ENCODE peak calls at places on chromosome 17, in seven cellular contexts. One of them, this sample, is unnamed. For H3K4me1, the result is how much of the 10 kb centered on the place peaks cover.

GRCh38 chr17:69477900-69478266 is 63.4 kb downstream of the MAP2K6 start:
- DNase-seq in pancreas: no peak
- DNase-seq in uterus: no peak
- DNase-seq in OCI-LY7: no peak
- DNase-seq in body of pancreas: peak
- DNase-seq in H9: no peak
- DNase-seq in lung: no peak
- DNase-seq in this sample: no peak

GRCh38 chr17:50028207-50029120 is 27.4 kb upstream of the ITGA3 start:
- DNase-seq in H9: peak
- DNase-seq in lung: peak
- DNase-seq in uterus: peak
- DNase-seq in pancreas: no peak
- DNase-seq in OCI-LY7: no peak
- DNase-seq in body of pancreas: peak
- DNase-seq in this sample: no peak

GRCh38 chr17:5249615-5250014 is 15.0 kb upstream of the SCIMP start:
- DNase-seq in OCI-LY7: peak
- DNase-seq in pancreas: no peak
- DNase-seq in body of pancreas: peak
- DNase-seq in lung: peak
- DNase-seq in H9: peak
- DNase-seq in uterus: peak
- DNase-seq in this sample: peak

GRCh38 chr17:9457005-9457404 is 118.6 kb downstream of the STX8 start:
- DNase-seq in pancreas: no peak
- DNase-seq in uterus: no peak
- DNase-seq in body of pancreas: no peak
- DNase-seq in H9: no peak
- DNase-seq in OCI-LY7: no peak
- DNase-seq in lung: no peak
- DNase-seq in this sample: no peak

GRCh38 chr17:11598274-11599221 is at the start of gene DNAH9:
- DNase-seq in H9: peak
- DNase-seq in body of pancreas: peak
- DNase-seq in lung: peak
- DNase-seq in pancreas: peak
- DNase-seq in uterus: peak
- DNase-seq in OCI-LY7: no peak
- DNase-seq in this sample: peak

GRCh38 chr17:49858796-49859195 is 10.9 kb upstream of the TAC4 start:
- DNase-seq in lung: no peak
- DNase-seq in pancreas: no peak
- DNase-seq in H9: no peak
- DNase-seq in uterus: no peak
- DNase-seq in OCI-LY7: no peak
- DNase-seq in body of pancreas: no peak
- DNase-seq in this sample: no peak

GRCh38 chr17:79433396-79433795 is 177.5 kb downstream of the RBFOX3 start:
- DNase-seq in pancreas: no peak
- DNase-seq in uterus: no peak
- DNase-seq in body of pancreas: no peak
- DNase-seq in lung: no peak
- DNase-seq in H9: no peak
- DNase-seq in OCI-LY7: no peak
- DNase-seq in this sample: no peak

GRCh38 chr17:41907633-41908539 is 10.9 kb downstream of the ACLY start:
- DNase-seq in OCI-LY7: no peak
- DNase-seq in uterus: no peak
- DNase-seq in lung: no peak
- DNase-seq in H9: no peak
- DNase-seq in body of pancreas: peak
- DNase-seq in pancreas: no peak
- DNase-seq in this sample: no peak

GRCh38 chr17:9002610-9003354 is 18.5 kb upstream of the NTN1 start:
- DNase-seq in uterus: peak
- DNase-seq in OCI-LY7: no peak
- DNase-seq in pancreas: peak
- DNase-seq in lung: no peak
- DNase-seq in body of pancreas: peak
- DNase-seq in H9: peak
- DNase-seq in this sample: no peak

GRCh38 chr17:47978324-47978723 is 7.4 kb downstream of the CDK5RAP3 start:
- DNase-seq in body of pancreas: peak
- DNase-seq in lung: no peak
- DNase-seq in OCI-LY7: peak
- DNase-seq in pancreas: no peak
- DNase-seq in uterus: peak
- DNase-seq in H9: peak
- DNase-seq in this sample: no peak

GRCh38 chr17:68562736-68563135 is 38.4 kb downstream of the FAM20A start:
- DNase-seq in uterus: no peak
- DNase-seq in pancreas: no peak
- DNase-seq in OCI-LY7: no peak
- DNase-seq in body of pancreas: no peak
- DNase-seq in lung: no peak
- DNase-seq in H9: no peak
- DNase-seq in this sample: no peak

GRCh38 chr17:75753514-75754377 is 11.2 kb downstream of the GALK1 start:
- DNase-seq in H9: peak
- DNase-seq in pancreas: peak
- DNase-seq in OCI-LY7: peak
- DNase-seq in lung: peak
- DNase-seq in body of pancreas: peak
- DNase-seq in uterus: peak
- DNase-seq in this sample: no peak

GRCh38 chr17:57442914-57443571 is 186.7 kb downstream of the MSI2 start:
- DNase-seq in uterus: no peak
- DNase-seq in pancreas: no peak
- DNase-seq in lung: no peak
- DNase-seq in OCI-LY7: peak
- DNase-seq in H9: no peak
- DNase-seq in body of pancreas: peak
- DNase-seq in this sample: no peak

GRCh38 chr17:50627782-50628601 is 6.7 kb upstream of the ABCC3 start:
- DNase-seq in OCI-LY7: no peak
- DNase-seq in pancreas: no peak
- DNase-seq in lung: no peak
- DNase-seq in body of pancreas: peak
- DNase-seq in uterus: no peak
- DNase-seq in H9: peak
- DNase-seq in this sample: no peak

GRCh38 chr17:50583636-50584035 is 23.1 kb downstream of the CACNA1G start:
- DNase-seq in uterus: no peak
- DNase-seq in OCI-LY7: no peak
- DNase-seq in pancreas: no peak
- DNase-seq in lung: no peak
- DNase-seq in H9: peak
- DNase-seq in body of pancreas: no peak
- DNase-seq in this sample: no peak

GRCh38 chr17:77382966-77383612 is 242.3 kb downstream of the SEC14L1 start:
- DNase-seq in OCI-LY7: peak
- DNase-seq in body of pancreas: no peak
- DNase-seq in lung: no peak
- DNase-seq in pancreas: no peak
- DNase-seq in H9: no peak
- DNase-seq in uterus: no peak
- DNase-seq in this sample: no peak
- H3K4me1 ChIP-seq in OCI-LY7: under half
- H3K4me1 ChIP-seq in body of pancreas: half or more
- H3K4me1 ChIP-seq in lung: under half
- H3K4me1 ChIP-seq in pancreas: under half
- H3K4me1 ChIP-seq in H9: under half
- H3K4me1 ChIP-seq in uterus: half or more
- H3K4me1 ChIP-seq in this sample: half or more

GRCh38 chr17:44564429-44564828 is 7.1 kb downstream of the FZD2 start:
- DNase-seq in lung: no peak
- DNase-seq in body of pancreas: no peak
- DNase-seq in H9: no peak
- DNase-seq in uterus: no peak
- DNase-seq in OCI-LY7: no peak
- DNase-seq in pancreas: no peak
- DNase-seq in this sample: no peak
- TF ChIP-seq CTCF in lung: no peak
- TF ChIP-seq CTCF in body of pancreas: no peak
- TF ChIP-seq CTCF in H9: peak
- TF ChIP-seq CTCF in uterus: no peak
- TF ChIP-seq CTCF in OCI-LY7: no peak
- TF ChIP-seq CTCF in pancreas: no peak
- TF ChIP-seq CTCF in this sample: no peak

GRCh38 chr17:74742153-74742515 is 5.1 kb downstream of the RAB37 start:
- DNase-seq in pancreas: no peak
- DNase-seq in OCI-LY7: peak
- DNase-seq in body of pancreas: no peak
- DNase-seq in uterus: no peak
- DNase-seq in lung: no peak
- DNase-seq in H9: peak
- DNase-seq in this sample: no peak

GRCh38 chr17:74744714-74745547 is 3.5 kb upstream of the NHERF1 start:
- DNase-seq in body of pancreas: peak
- DNase-seq in H9: peak
- DNase-seq in lung: peak
- DNase-seq in uterus: peak
- DNase-seq in pancreas: peak
- DNase-seq in OCI-LY7: peak
- DNase-seq in this sample: peak

GRCh38 chr17:74742978-74743545 is 5.4 kb upstream of the NHERF1 start:
- DNase-seq in H9: no peak
- DNase-seq in body of pancreas: no peak
- DNase-seq in OCI-LY7: no peak
- DNase-seq in uterus: no peak
- DNase-seq in pancreas: no peak
- DNase-seq in lung: no peak
- DNase-seq in this sample: no peak

GRCh38 chr17:74744349-74744713 is 4.1 kb upstream of the NHERF1 start:
- DNase-seq in body of pancreas: no peak
- DNase-seq in pancreas: no peak
- DNase-seq in OCI-LY7: no peak
- DNase-seq in H9: no peak
- DNase-seq in uterus: no peak
- DNase-seq in lung: no peak
- DNase-seq in this sample: no peak

DNA sequence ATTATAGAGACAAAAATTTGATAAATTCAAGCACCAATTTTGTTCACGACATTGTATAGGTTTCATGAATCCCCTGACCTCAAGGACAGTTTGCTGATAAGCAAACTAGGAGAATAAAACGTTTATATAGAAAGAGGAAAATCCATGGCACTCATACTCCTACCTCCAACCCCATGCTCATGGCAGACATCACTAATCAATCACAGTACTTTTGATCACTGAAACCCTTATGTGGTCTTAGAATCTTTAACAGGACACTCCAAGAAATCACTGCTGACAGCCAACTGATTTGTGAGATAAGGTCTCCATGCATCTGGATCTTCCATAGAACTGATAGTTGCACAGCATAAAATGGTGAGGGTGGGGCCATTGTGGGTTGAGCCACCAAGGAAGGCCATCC is 4.7 kb upstream of the NHERF1 start:
- DNase-seq in H9: no peak
- DNase-seq in OCI-LY7: no peak
- DNase-seq in uterus: no peak
- DNase-seq in body of pancreas: no peak
- DNase-seq in pancreas: no peak
- DNase-seq in lung: no peak
- DNase-seq in this sample: no peak
- H3K4me1 ChIP-seq in H9: under half
- H3K4me1 ChIP-seq in OCI-LY7: half or more
- H3K4me1 ChIP-seq in uterus: under half
- H3K4me1 ChIP-seq in body of pancreas: under half
- H3K4me1 ChIP-seq in pancreas: under half
- H3K4me1 ChIP-seq in lung: under half
- H3K4me1 ChIP-seq in this sample: under half

DNA sequence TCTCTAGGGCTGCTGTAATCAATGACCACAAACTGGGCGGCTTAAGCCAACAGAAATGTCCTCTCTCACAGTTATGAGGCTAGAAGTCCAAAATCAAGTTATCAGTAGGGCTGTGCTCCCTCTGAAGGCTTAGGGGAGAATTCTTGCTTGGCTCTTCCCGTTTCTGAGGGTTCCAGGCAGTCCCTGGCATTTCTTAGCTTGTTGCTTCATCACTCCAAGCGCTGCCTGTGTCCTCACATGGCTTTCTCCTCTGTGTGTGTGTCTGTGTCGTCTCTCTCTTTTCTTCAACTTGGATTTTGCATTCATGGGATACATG is 13.7 kb upstream of the CDC42EP4 start:
- DNase-seq in body of pancreas: no peak
- DNase-seq in uterus: peak
- DNase-seq in OCI-LY7: no peak
- DNase-seq in pancreas: no peak
- DNase-seq in H9: no peak
- DNase-seq in lung: no peak
- DNase-seq in this sample: peak
- TF ChIP-seq CTCF in body of pancreas: no peak
- TF ChIP-seq CTCF in uterus: peak
- TF ChIP-seq CTCF in OCI-LY7: no peak
- TF ChIP-seq CTCF in pancreas: no peak
- TF ChIP-seq CTCF in H9: no peak
- TF ChIP-seq CTCF in lung: no peak
- TF ChIP-seq CTCF in this sample: no peak